ENCODE peak calls at places on chromosomes 5 and 9, in five cellular contexts. One of them, this sample, is unnamed.

GRCh38 chr5:36073595-36074216 is 7.0 kb upstream of the UGT3A2 start:
- DNase-seq in GM12878: no peak
- DNase-seq in A549: peak
- DNase-seq in H1: peak
- DNase-seq in K562: no peak
- DNase-seq in this sample: peak

GRCh38 chr5:140049205-140049604 is 6.1 kb upstream of the NRG2 start:
- DNase-seq in GM12878: no peak
- DNase-seq in A549: no peak
- DNase-seq in H1: no peak
- DNase-seq in K562: no peak
- DNase-seq in this sample: no peak

GRCh38 chr5:149445739-149446369 is 66.8 kb upstream of the IL17B start:
- DNase-seq in GM12878: no peak
- DNase-seq in A549: peak
- DNase-seq in H1: no peak
- DNase-seq in K562: peak
- DNase-seq in this sample: peak

GRCh38 chr5:170275376-170275994 is 22.1 kb downstream of the LCP2 start:
- DNase-seq in GM12878: no peak
- DNase-seq in A549: no peak
- DNase-seq in H1: no peak
- DNase-seq in K562: no peak
- DNase-seq in this sample: no peak

GRCh38 chr9:98314381-98315066 is 59.1 kb upstream of the TBC1D2 start:
- DNase-seq in GM12878: no peak
- DNase-seq in A549: no peak
- DNase-seq in H1: no peak
- DNase-seq in K562: no peak
- DNase-seq in this sample: no peak

GRCh38 chr5:144156767-144157171 is 13.7 kb downstream of the YIPF5 start:
- DNase-seq in GM12878: no peak
- DNase-seq in A549: no peak
- DNase-seq in H1: no peak
- DNase-seq in K562: no peak
- DNase-seq in this sample: no peak

GRCh38 chr5:180352976-180353225 is 235 bp downstream of the GFPT2 start:
- DNase-seq in GM12878: no peak
- DNase-seq in A549: no peak
- DNase-seq in H1: no peak
- DNase-seq in K562: no peak
- DNase-seq in this sample: no peak

GRCh38 chr9:93306579-93307091 is 122.7 kb downstream of the WNK2 start:
- DNase-seq in GM12878: no peak
- DNase-seq in A549: no peak
- DNase-seq in H1: no peak
- DNase-seq in K562: no peak
- DNase-seq in this sample: no peak

GRCh38 chr5:159262472-159262858 is 625 bp upstream of the UBLCP1 start:
- DNase-seq in GM12878: no peak
- DNase-seq in A549: peak
- DNase-seq in H1: no peak
- DNase-seq in K562: no peak
- DNase-seq in this sample: no peak

GRCh38 chr5:72559866-72560766 is 52.9 kb upstream of the ZNF366 start:
- DNase-seq in GM12878: no peak
- DNase-seq in A549: no peak
- DNase-seq in H1: no peak
- DNase-seq in K562: no peak
- DNase-seq in this sample: no peak

GRCh38 chr5:180853522-180853921 is 7.6 kb downstream of the ZFP62 start:
- DNase-seq in GM12878: no peak
- DNase-seq in A549: no peak
- DNase-seq in H1: no peak
- DNase-seq in K562: no peak
- DNase-seq in this sample: no peak

GRCh38 chr5:72093231-72093630 is 14.0 kb upstream of the MAP1B start:
- DNase-seq in GM12878: no peak
- DNase-seq in A549: no peak
- DNase-seq in H1: no peak
- DNase-seq in K562: no peak
- DNase-seq in this sample: no peak

GRCh38 chr5:53469946-53470687 is 10.3 kb upstream of the FST start:
- DNase-seq in GM12878: no peak
- DNase-seq in A549: no peak
- DNase-seq in H1: no peak
- DNase-seq in K562: no peak
- DNase-seq in this sample: no peak

GRCh38 chr9:133768859-133769510 is 30.8 kb upstream of the SARDH start:
- DNase-seq in GM12878: no peak
- DNase-seq in A549: peak
- DNase-seq in H1: no peak
- DNase-seq in K562: peak
- DNase-seq in this sample: peak

GRCh38 chr5:17203329-17204132 is 13.9 kb upstream of the BASP1 start:
- DNase-seq in GM12878: no peak
- DNase-seq in A549: peak
- DNase-seq in H1: no peak
- DNase-seq in K562: peak
- DNase-seq in this sample: peak

GRCh38 chr5:1208743-1209551 is 7.6 kb downstream of the SLC6A19 start:
- DNase-seq in GM12878: no peak
- DNase-seq in A549: peak
- DNase-seq in H1: no peak
- DNase-seq in K562: peak
- DNase-seq in this sample: no peak

GRCh38 chr9:108636023-108636422 is 219.8 kb downstream of the ACTL7B start:
- DNase-seq in GM12878: no peak
- DNase-seq in A549: peak
- DNase-seq in H1: no peak
- DNase-seq in K562: no peak
- DNase-seq in this sample: no peak

GRCh38 chr9:121050128-121050988 is at the start of gene C5:
- DNase-seq in GM12878: no peak
- DNase-seq in A549: peak
- DNase-seq in H1: no peak
- DNase-seq in K562: no peak
- DNase-seq in this sample: peak

GRCh38 chr5:64557911-64558310 is 52.1 kb downstream of the RGS7BP start:
- DNase-seq in GM12878: no peak
- DNase-seq in A549: no peak
- DNase-seq in H1: no peak
- DNase-seq in K562: no peak
- DNase-seq in this sample: no peak

GRCh38 chr5:40360685-40361084 is 319.0 kb upstream of the PTGER4 start:
- DNase-seq in GM12878: no peak
- DNase-seq in A549: no peak
- DNase-seq in H1: no peak
- DNase-seq in K562: no peak
- DNase-seq in this sample: no peak

GRCh38 chr9:94681508-94681907 is 42.2 kb upstream of the FBP1 start:
- DNase-seq in GM12878: peak
- DNase-seq in A549: peak
- DNase-seq in H1: peak
- DNase-seq in K562: peak
- DNase-seq in this sample: peak

GRCh38 chr5:59835782-59836181 is 57.7 kb downstream of the PDE4D start:
- DNase-seq in GM12878: no peak
- DNase-seq in A549: no peak
- DNase-seq in H1: no peak
- DNase-seq in K562: no peak
- DNase-seq in this sample: no peak

GRCh38 chr9:35341585-35341984 is 148.3 kb upstream of the RUSC2 start:
- DNase-seq in GM12878: no peak
- DNase-seq in A549: no peak
- DNase-seq in H1: no peak
- DNase-seq in K562: no peak
- DNase-seq in this sample: no peak

GRCh38 chr9:76206821-76207220 is 187.4 kb downstream of the RFK start:
- DNase-seq in GM12878: no peak
- DNase-seq in A549: no peak
- DNase-seq in H1: no peak
- DNase-seq in K562: no peak
- DNase-seq in this sample: no peak

GRCh38 chr5:3993856-3994473 is 398.3 kb downstream of the IRX1 start:
- DNase-seq in GM12878: no peak
- DNase-seq in A549: no peak
- DNase-seq in H1: no peak
- DNase-seq in K562: no peak
- DNase-seq in this sample: no peak

GRCh38 chr5:65061250-65061973 is 292.7 kb downstream of the CWC27 start:
- DNase-seq in GM12878: peak
- DNase-seq in A549: no peak
- DNase-seq in H1: no peak
- DNase-seq in K562: no peak
- DNase-seq in this sample: no peak

GRCh38 chr9:74497750-74498615 is 848 bp downstream of the RORB start:
- DNase-seq in GM12878: no peak
- DNase-seq in A549: peak
- DNase-seq in H1: no peak
- DNase-seq in K562: no peak
- DNase-seq in this sample: no peak

GRCh38 chr5:3593771-3594513 is 1.7 kb upstream of the IRX1 start:
- DNase-seq in GM12878: no peak
- DNase-seq in A549: no peak
- DNase-seq in H1: no peak
- DNase-seq in K562: no peak
- DNase-seq in this sample: no peak

GRCh38 chr5:140324041-140324833 is 21.3 kb upstream of the PFDN1 start:
- DNase-seq in GM12878: no peak
- DNase-seq in A549: no peak
- DNase-seq in H1: no peak
- DNase-seq in K562: no peak
- DNase-seq in this sample: peak

GRCh38 chr5:87300744-87301143 is 33.1 kb downstream of the RASA1 start:
- DNase-seq in GM12878: no peak
- DNase-seq in A549: peak
- DNase-seq in H1: no peak
- DNase-seq in K562: peak
- DNase-seq in this sample: peak

GRCh38 chr5:431001-431710 is 11.8 kb upstream of the EXOC3 start:
- DNase-seq in GM12878: no peak
- DNase-seq in A549: peak
- DNase-seq in H1: peak
- DNase-seq in K562: peak
- DNase-seq in this sample: peak

GRCh38 chr9:5428794-5429528 is 8.8 kb downstream of the PLGRKT start:
- DNase-seq in GM12878: no peak
- DNase-seq in A549: no peak
- DNase-seq in H1: no peak
- DNase-seq in K562: no peak
- DNase-seq in this sample: no peak

GRCh38 chr9:22208846-22209585 is 199.9 kb upstream of the CDKN2B start:
- DNase-seq in GM12878: no peak
- DNase-seq in A549: peak
- DNase-seq in H1: no peak
- DNase-seq in K562: no peak
- DNase-seq in this sample: no peak

GRCh38 chr5:141628175-141628788 is 8.4 kb downstream of the HDAC3 start:
- DNase-seq in GM12878: no peak
- DNase-seq in A549: no peak
- DNase-seq in H1: no peak
- DNase-seq in K562: no peak
- DNase-seq in this sample: no peak

GRCh38 chr9:121767176-121767769 is 115.8 kb downstream of the DAB2IP start:
- DNase-seq in GM12878: no peak
- DNase-seq in A549: no peak
- DNase-seq in H1: no peak
- DNase-seq in K562: no peak
- DNase-seq in this sample: no peak

GRCh38 chr5:143582869-143583268 is 179.4 kb upstream of the NR3C1 start:
- DNase-seq in GM12878: no peak
- DNase-seq in A549: peak
- DNase-seq in H1: no peak
- DNase-seq in K562: no peak
- DNase-seq in this sample: no peak

GRCh38 chr9:89225587-89225986 is 47.0 kb upstream of the SHC3 start:
- DNase-seq in GM12878: no peak
- DNase-seq in A549: no peak
- DNase-seq in H1: no peak
- DNase-seq in K562: no peak
- DNase-seq in this sample: no peak

GRCh38 chr5:119287547-119288073 is 68.2 kb upstream of the TNFAIP8 start:
- DNase-seq in GM12878: no peak
- DNase-seq in A549: peak
- DNase-seq in H1: no peak
- DNase-seq in K562: no peak
- DNase-seq in this sample: no peak

GRCh38 chr9:77218612-77219011 is 41.3 kb downstream of the VPS13A start:
- DNase-seq in GM12878: no peak
- DNase-seq in A549: no peak
- DNase-seq in H1: no peak
- DNase-seq in K562: no peak
- DNase-seq in this sample: no peak
- TF ChIP-seq HDAC2 in GM12878: no peak
- TF ChIP-seq HDAC2 in A549: no peak
- TF ChIP-seq HDAC2 in H1: no peak
- TF ChIP-seq HDAC2 in K562: no peak
- TF ChIP-seq HDAC2 in this sample: no peak

GRCh38 chr9:7777776-7778175 is 21.8 kb downstream of the DMAC1 start:
- DNase-seq in GM12878: no peak
- DNase-seq in A549: no peak
- DNase-seq in H1: no peak
- DNase-seq in K562: no peak
- DNase-seq in this sample: no peak
- TF ChIP-seq USF2 in GM12878: no peak
- TF ChIP-seq USF2 in A549: no peak
- TF ChIP-seq USF2 in H1: no peak
- TF ChIP-seq USF2 in K562: no peak
- TF ChIP-seq USF2 in this sample: no peak

GRCh38 chr9:96203867-96204412 is 98.0 kb downstream of the HSD17B3 start:
- DNase-seq in GM12878: no peak
- DNase-seq in A549: no peak
- DNase-seq in H1: no peak
- DNase-seq in K562: no peak
- DNase-seq in this sample: no peak
- TF ChIP-seq HDAC2 in GM12878: no peak
- TF ChIP-seq HDAC2 in A549: no peak
- TF ChIP-seq HDAC2 in H1: no peak
- TF ChIP-seq HDAC2 in K562: no peak
- TF ChIP-seq HDAC2 in this sample: no peak

GRCh38 chr5:43533646-43534045 is 18.7 kb upstream of the C5orf34 start:
- DNase-seq in GM12878: no peak
- DNase-seq in A549: no peak
- DNase-seq in H1: no peak
- DNase-seq in K562: no peak
- DNase-seq in this sample: no peak
- TF ChIP-seq USF2 in GM12878: no peak
- TF ChIP-seq USF2 in A549: no peak
- TF ChIP-seq USF2 in H1: no peak
- TF ChIP-seq USF2 in K562: no peak
- TF ChIP-seq USF2 in this sample: no peak